ENCODE peak calls at places on chromosomes 4 and X, in four cellular contexts. O is uterus, L is sigmoid colon, S is ovary. R is an unnamed sample.

GRCh38 chr4:105150511-105150910 is 3.8 kb downstream of the TET2 start:
- DNase-seq in L (no peak), S (no peak), O (no peak), R (no peak)

GRCh38 chr4:139454111-139454600 is at the start of gene RAB33B:
- DNase-seq in O (no peak), S (no peak), L (no peak), R (no peak)

GRCh38 chr4:105786748-105787147 is 78.2 kb downstream of the GSTCD start:
- DNase-seq in O (no peak), L (no peak), S (no peak), R (no peak)

GRCh38 chrX:46588263-46588662 is 14.7 kb downstream of the CHST7 start:
- DNase-seq in O (peak), S (peak), L (peak), R (no peak)

GRCh38 chrX:82384401-82384800 is 1123.7 kb upstream of the POU3F4 start:
- DNase-seq in S (no peak), O (no peak), L (no peak), R (no peak)

GRCh38 chr4:15738877-15739276 is 36.0 kb downstream of the BST1 start:
- DNase-seq in O (no peak), L (no peak), S (no peak), R (no peak)

GRCh38 chr4:140309124-140309870 is 64.1 kb upstream of the SCOC start:
- DNase-seq in S (no peak), L (no peak), O (no peak), R (no peak)

GRCh38 chrX:19625612-19626011 is 110.3 kb upstream of the MAP3K15 start:
- DNase-seq in L (no peak), S (no peak), O (no peak), R (no peak)

GRCh38 chrX:119606508-119607389 is 525 bp upstream of the NKRF start:
- DNase-seq in S (no peak), O (no peak), L (no peak), R (no peak)

GRCh38 chr4:156659570-156659969 is 312.0 kb downstream of the PDGFC start:
- DNase-seq in L (no peak), O (no peak), S (no peak), R (no peak)

GRCh38 chr4:73152893-73153292 is 83.4 kb upstream of the COX18 start:
- DNase-seq in S (no peak), O (no peak), L (no peak), R (no peak)

GRCh38 chrX:153643431-153644351 is 3.3 kb upstream of the DUSP9 start:
- DNase-seq in L (peak), S (no peak), O (peak), R (no peak)

GRCh38 chr4:119628281-119629141 is at the start of gene PDE5A:
- DNase-seq in S (peak), O (peak), L (peak), R (peak)

GRCh38 chr4:85548116-85548515 is 73.2 kb downstream of the ARHGAP24 start:
- DNase-seq in L (no peak), O (no peak), S (no peak), R (no peak)

GRCh38 chrX:11367609-11368430 is 74.6 kb downstream of the AMELX start:
- DNase-seq in L (no peak), S (no peak), O (no peak), R (no peak)

GRCh38 chr4:112410364-112410763 is 105.6 kb downstream of the NEUROG2 start:
- DNase-seq in O (no peak), S (no peak), L (no peak), R (no peak)

GRCh38 chrX:22310779-22311178 is 38.1 kb downstream of the CBLL2 start:
- DNase-seq in S (no peak), L (no peak), O (no peak), R (no peak)

GRCh38 chr4:103994059-103994458 is 274.3 kb upstream of the TACR3 start:
- DNase-seq in L (no peak), S (no peak), O (no peak), R (no peak)

GRCh38 chr4:26785766-26786165 is 74.9 kb upstream of the STIM2 start:
- DNase-seq in L (no peak), O (no peak), S (no peak), R (no peak)

GRCh38 chr4:22030321-22030720 is 81.7 kb upstream of the KCNIP4 start:
- DNase-seq in O (no peak), L (no peak), S (no peak), R (no peak)

GRCh38 chrX:49101629-49101984 is 21.9 kb upstream of the WDR45 start:
- DNase-seq in S (no peak), O (no peak), L (no peak), R (no peak)

GRCh38 chr4:15506464-15506863 is 36.8 kb downstream of the CC2D2A start:
- DNase-seq in O (no peak), L (no peak), S (no peak), R (no peak)

GRCh38 chr4:4386736-4387392 is at the start of gene NSG1:
- DNase-seq in S (peak), L (no peak), O (no peak), R (no peak)

GRCh38 chrX:85905851-85906250 is 141.5 kb downstream of the CHM start:
- DNase-seq in L (no peak), O (no peak), S (no peak), R (no peak)

GRCh38 chrX:110852180-110852579 is 56.6 kb upstream of the CHRDL1 start:
- DNase-seq in S (no peak), O (no peak), L (no peak), R (no peak)

GRCh38 chrX:94961730-94962129 is 1287.7 kb downstream of the FAM133A start:
- DNase-seq in L (no peak), S (no peak), O (no peak), R (no peak)

GRCh38 chrX:153598541-153599191 is at the start of gene CCNQ:
- DNase-seq in L (no peak), O (no peak), S (no peak), R (no peak)

GRCh38 chr4:114378306-114378903 is 220.2 kb upstream of the UGT8 start:
- DNase-seq in O (no peak), S (no peak), L (no peak), R (no peak)

GRCh38 chrX:80285131-80285773 is 135.0 kb upstream of the TENT5D start:
- DNase-seq in O (no peak), S (no peak), L (no peak), R (no peak)

GRCh38 chr4:7939377-7940108 is at the start of gene AFAP1:
- DNase-seq in S (peak), O (peak), L (peak), R (peak)
- TF ChIP-seq POLR2A in S (peak), O (peak), L (peak), R (peak)

DNA sequence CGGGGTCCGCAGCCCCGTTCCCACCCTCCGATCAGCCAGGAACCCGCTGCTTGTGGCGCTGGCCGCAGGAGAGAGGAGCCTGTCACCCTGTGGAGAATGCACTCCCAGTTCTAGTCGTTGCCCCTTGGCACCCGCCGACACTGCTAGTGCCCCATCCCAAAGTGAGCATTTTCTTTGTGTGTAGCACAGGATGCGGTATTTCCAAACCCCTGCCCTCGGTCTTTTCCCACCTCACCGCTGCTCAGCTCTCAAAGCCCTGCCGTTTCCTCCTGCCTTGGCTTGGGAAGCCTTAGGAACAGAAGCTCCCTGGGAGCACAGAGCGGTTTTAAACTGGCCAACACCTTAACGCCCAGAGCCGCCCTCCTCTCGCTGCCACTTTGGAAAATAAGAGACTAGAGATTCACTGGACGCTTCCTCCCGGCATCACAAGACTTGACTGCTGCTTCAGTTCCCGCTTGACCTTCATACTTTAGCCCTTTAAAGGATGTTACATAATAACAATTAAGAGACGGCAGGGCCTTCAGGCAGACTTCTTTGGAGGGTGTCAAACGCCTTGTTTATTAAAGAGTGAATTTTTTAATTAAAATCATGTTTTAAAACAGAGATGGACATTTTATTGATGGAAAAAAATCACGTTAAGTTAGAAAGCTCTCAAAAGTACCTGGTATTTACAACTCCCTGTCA is 843 bp downstream of the CYP4V2 start:
- DNase-seq in S (peak), O (peak), L (peak), R (peak)
- TF ChIP-seq POLR2A in S (peak), O (no peak), L (peak), R (no peak)

DNA sequence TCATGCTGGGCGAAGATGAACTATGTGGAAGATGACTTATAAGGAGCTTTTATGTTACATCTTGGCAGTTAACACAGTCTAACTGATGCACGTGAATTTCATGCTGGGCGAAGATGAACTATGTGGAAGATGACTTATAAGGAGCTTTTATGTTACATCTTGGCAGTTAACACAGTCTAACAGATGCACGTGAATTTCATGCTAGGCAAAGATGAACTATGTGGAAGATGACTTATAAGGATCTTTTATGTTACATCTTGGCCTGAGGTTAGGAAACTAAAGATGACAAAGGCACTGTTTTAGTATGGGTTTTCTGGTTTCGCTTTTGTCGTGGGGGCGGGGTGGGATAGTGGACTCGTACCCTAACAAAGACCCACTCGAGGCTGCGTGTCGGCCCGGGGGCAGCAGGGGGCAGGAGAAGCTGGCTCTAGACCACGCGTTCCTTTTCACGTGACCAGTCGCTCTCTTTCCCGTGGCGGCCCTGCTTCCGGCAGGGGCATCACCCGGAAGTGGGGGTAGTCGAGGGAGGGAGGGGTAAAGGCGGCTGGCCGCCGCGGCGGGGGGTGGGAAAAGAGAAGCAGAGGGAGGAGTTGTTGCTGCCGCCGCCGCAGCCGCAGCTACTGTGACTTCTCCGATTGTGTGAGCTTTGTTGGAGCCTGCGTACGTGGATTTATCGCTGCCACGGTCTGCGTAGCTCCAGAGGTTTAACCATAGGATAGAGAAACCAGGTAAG is at the start of gene ATP7A:
- DNase-seq in O (peak), S (peak), L (peak), R (peak)
- TF ChIP-seq POLR2A in O (peak), S (no peak), L (peak), R (peak)

DNA sequence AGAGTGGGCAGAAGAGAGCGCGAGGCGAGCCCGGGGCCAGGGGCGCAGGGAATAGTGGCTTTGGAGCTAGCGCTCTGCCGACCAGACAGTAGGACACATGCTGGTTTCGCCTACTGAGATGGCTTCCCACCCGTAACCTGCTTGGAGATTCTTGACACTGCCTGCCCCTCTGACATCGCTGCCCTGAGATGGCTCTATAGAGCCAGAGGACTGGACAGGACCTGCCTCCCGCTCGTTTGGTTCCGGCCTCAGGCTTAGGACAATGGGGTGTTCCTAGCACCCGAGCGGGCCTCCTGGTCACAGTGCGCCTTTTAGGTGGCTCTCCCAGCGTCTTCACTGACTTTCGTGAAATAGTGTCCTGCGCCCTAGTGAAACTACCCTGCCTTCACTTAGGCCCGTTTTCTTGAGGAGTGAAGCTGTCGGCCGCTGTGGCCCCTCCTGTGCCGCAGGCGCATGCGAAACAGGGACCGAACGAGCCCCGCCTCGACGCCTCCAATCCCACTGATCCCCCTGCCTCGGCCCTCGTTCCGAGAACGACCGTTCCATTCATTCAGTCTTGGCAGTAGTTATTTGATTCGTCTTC is 608 bp downstream of the TAF1 start:
- DNase-seq in S (no peak), O (peak), L (no peak), R (no peak)
- TF ChIP-seq POLR2A in S (no peak), O (no peak), L (no peak), R (no peak)

GRCh38 chr4:54184581-54184980 is 44.5 kb upstream of the PDGFRA start:
- DNase-seq in S (no peak), L (no peak), O (no peak), R (no peak)
- TF ChIP-seq POLR2A in S (no peak), L (no peak), O (no peak), R (no peak)